ENCODE peak calls at places on chromosomes 2 and 18, in five cellular contexts. One of them, this sample, is unnamed.

GRCh38 chr2:196242131-196242620 is 70.8 kb upstream of the STK17B start:
- DNase-seq in GM12892: no peak
- DNase-seq in activated T-cell treated with anti-CD3 and anti-CD28 coated beads, Interleukin-2, amount 50 U/mL, for 48 hours: peak
- DNase-seq in NCI-H1092 treated with DMSO at 0.1 percent for 48 hours: no peak
- DNase-seq in AG04449: no peak
- DNase-seq in this sample: no peak

GRCh38 chr2:218860950-218861381 is 1.4 kb downstream of the WNT6 start:
- DNase-seq in GM12892: no peak
- DNase-seq in activated T-cell treated with anti-CD3 and anti-CD28 coated beads, Interleukin-2, amount 50 U/mL, for 48 hours: no peak
- DNase-seq in NCI-H1092 treated with DMSO at 0.1 percent for 48 hours: peak
- DNase-seq in AG04449: no peak
- DNase-seq in this sample: no peak

GRCh38 chr18:22198163-22198562 is 28.8 kb downstream of the GATA6 start:
- DNase-seq in GM12892: no peak
- DNase-seq in activated T-cell treated with anti-CD3 and anti-CD28 coated beads, Interleukin-2, amount 50 U/mL, for 48 hours: no peak
- DNase-seq in NCI-H1092 treated with DMSO at 0.1 percent for 48 hours: no peak
- DNase-seq in AG04449: no peak
- DNase-seq in this sample: no peak

GRCh38 chr2:44137872-44138551 is 30.7 kb upstream of the PPM1B start:
- DNase-seq in GM12892: no peak
- DNase-seq in activated T-cell treated with anti-CD3 and anti-CD28 coated beads, Interleukin-2, amount 50 U/mL, for 48 hours: no peak
- DNase-seq in NCI-H1092 treated with DMSO at 0.1 percent for 48 hours: no peak
- DNase-seq in AG04449: no peak
- DNase-seq in this sample: no peak

GRCh38 chr2:44686561-44686960 is 254.9 kb upstream of the SIX3 start:
- DNase-seq in GM12892: no peak
- DNase-seq in activated T-cell treated with anti-CD3 and anti-CD28 coated beads, Interleukin-2, amount 50 U/mL, for 48 hours: no peak
- DNase-seq in NCI-H1092 treated with DMSO at 0.1 percent for 48 hours: no peak
- DNase-seq in AG04449: peak
- DNase-seq in this sample: peak

GRCh38 chr2:163066085-163066484 is 227.5 kb upstream of the KCNH7 start:
- DNase-seq in GM12892: no peak
- DNase-seq in activated T-cell treated with anti-CD3 and anti-CD28 coated beads, Interleukin-2, amount 50 U/mL, for 48 hours: no peak
- DNase-seq in NCI-H1092 treated with DMSO at 0.1 percent for 48 hours: no peak
- DNase-seq in AG04449: no peak
- DNase-seq in this sample: no peak

GRCh38 chr2:17879137-17879912 is 858 bp downstream of the KCNS3 start:
- DNase-seq in GM12892: peak
- DNase-seq in activated T-cell treated with anti-CD3 and anti-CD28 coated beads, Interleukin-2, amount 50 U/mL, for 48 hours: peak
- DNase-seq in NCI-H1092 treated with DMSO at 0.1 percent for 48 hours: peak
- DNase-seq in AG04449: no peak
- DNase-seq in this sample: no peak

GRCh38 chr2:186879312-186879711 is 30.3 kb upstream of the ZSWIM2 start:
- DNase-seq in GM12892: no peak
- DNase-seq in activated T-cell treated with anti-CD3 and anti-CD28 coated beads, Interleukin-2, amount 50 U/mL, for 48 hours: no peak
- DNase-seq in NCI-H1092 treated with DMSO at 0.1 percent for 48 hours: no peak
- DNase-seq in AG04449: no peak
- DNase-seq in this sample: no peak

GRCh38 chr18:61435064-61435652 is 101.9 kb downstream of the CDH20 start:
- DNase-seq in GM12892: no peak
- DNase-seq in activated T-cell treated with anti-CD3 and anti-CD28 coated beads, Interleukin-2, amount 50 U/mL, for 48 hours: no peak
- DNase-seq in NCI-H1092 treated with DMSO at 0.1 percent for 48 hours: peak
- DNase-seq in AG04449: no peak
- DNase-seq in this sample: no peak

GRCh38 chr18:68147728-68148127 is 567.2 kb downstream of the TMX3 start:
- DNase-seq in GM12892: no peak
- DNase-seq in activated T-cell treated with anti-CD3 and anti-CD28 coated beads, Interleukin-2, amount 50 U/mL, for 48 hours: no peak
- DNase-seq in NCI-H1092 treated with DMSO at 0.1 percent for 48 hours: no peak
- DNase-seq in AG04449: no peak
- DNase-seq in this sample: no peak

GRCh38 chr2:45675130-45675812 is 23.8 kb downstream of the PRKCE start:
- DNase-seq in GM12892: no peak
- DNase-seq in activated T-cell treated with anti-CD3 and anti-CD28 coated beads, Interleukin-2, amount 50 U/mL, for 48 hours: no peak
- DNase-seq in NCI-H1092 treated with DMSO at 0.1 percent for 48 hours: no peak
- DNase-seq in AG04449: no peak
- DNase-seq in this sample: no peak

GRCh38 chr2:67719351-67719750 is 322.2 kb downstream of the ETAA1 start:
- DNase-seq in GM12892: no peak
- DNase-seq in activated T-cell treated with anti-CD3 and anti-CD28 coated beads, Interleukin-2, amount 50 U/mL, for 48 hours: no peak
- DNase-seq in NCI-H1092 treated with DMSO at 0.1 percent for 48 hours: no peak
- DNase-seq in AG04449: no peak
- DNase-seq in this sample: no peak

GRCh38 chr18:26547302-26548143 is 830 bp downstream of the KCTD1 start:
- DNase-seq in GM12892: peak
- DNase-seq in activated T-cell treated with anti-CD3 and anti-CD28 coated beads, Interleukin-2, amount 50 U/mL, for 48 hours: peak
- DNase-seq in NCI-H1092 treated with DMSO at 0.1 percent for 48 hours: no peak
- DNase-seq in AG04449: no peak
- DNase-seq in this sample: no peak

GRCh38 chr2:120140866-120141265 is 82.3 kb downstream of the TMEM185B start:
- DNase-seq in GM12892: no peak
- DNase-seq in activated T-cell treated with anti-CD3 and anti-CD28 coated beads, Interleukin-2, amount 50 U/mL, for 48 hours: no peak
- DNase-seq in NCI-H1092 treated with DMSO at 0.1 percent for 48 hours: no peak
- DNase-seq in AG04449: no peak
- DNase-seq in this sample: no peak

GRCh38 chr18:3703732-3704176 is 253.8 kb downstream of the TGIF1 start:
- DNase-seq in GM12892: peak
- DNase-seq in activated T-cell treated with anti-CD3 and anti-CD28 coated beads, Interleukin-2, amount 50 U/mL, for 48 hours: peak
- DNase-seq in NCI-H1092 treated with DMSO at 0.1 percent for 48 hours: peak
- DNase-seq in AG04449: peak
- DNase-seq in this sample: peak

GRCh38 chr2:205816268-205816667 is 134.0 kb downstream of the NRP2 start:
- DNase-seq in GM12892: no peak
- DNase-seq in activated T-cell treated with anti-CD3 and anti-CD28 coated beads, Interleukin-2, amount 50 U/mL, for 48 hours: no peak
- DNase-seq in NCI-H1092 treated with DMSO at 0.1 percent for 48 hours: no peak
- DNase-seq in AG04449: no peak
- DNase-seq in this sample: no peak

GRCh38 chr18:8562914-8563313 is 46.3 kb upstream of the RAB12 start:
- DNase-seq in GM12892: no peak
- DNase-seq in activated T-cell treated with anti-CD3 and anti-CD28 coated beads, Interleukin-2, amount 50 U/mL, for 48 hours: no peak
- DNase-seq in NCI-H1092 treated with DMSO at 0.1 percent for 48 hours: no peak
- DNase-seq in AG04449: no peak
- DNase-seq in this sample: no peak

GRCh38 chr2:174036825-174037224 is 71.7 kb upstream of the SP3 start:
- DNase-seq in GM12892: no peak
- DNase-seq in activated T-cell treated with anti-CD3 and anti-CD28 coated beads, Interleukin-2, amount 50 U/mL, for 48 hours: no peak
- DNase-seq in NCI-H1092 treated with DMSO at 0.1 percent for 48 hours: no peak
- DNase-seq in AG04449: no peak
- DNase-seq in this sample: no peak

This sample was measured in non-pigmented ciliary epithelial cell.